ENCODE peak calls at places on chromosomes 5 and 9, in nine cellular contexts. One of them, this sample, is unnamed.
A peak's percentile ranks its signal among the peaks of the same experiment; 100 is the strongest.

GRCh38 chr5:156936972-156937371 is 26.1 kb downstream of the TIMD4 start:
- DNase-seq in psoas muscle: no peak
- DNase-seq in CD8-positive, alpha-beta memory T cell: no peak
- DNase-seq in colonic mucosa: no peak
- DNase-seq in mesendoderm: no peak
- DNase-seq in PC-3: no peak
- DNase-seq in left ventricle myocardium inferior: no peak
- DNase-seq in cardiac muscle cell: no peak
- DNase-seq in transverse colon: no peak
- DNase-seq in this sample: no peak

GRCh38 chr9:123302348-123303214 is 34.2 kb upstream of the STRBP start:
- DNase-seq in transverse colon: no peak
- DNase-seq in PC-3: no peak
- DNase-seq in psoas muscle: no peak
- DNase-seq in CD8-positive, alpha-beta memory T cell: no peak
- DNase-seq in mesendoderm: no peak
- DNase-seq in cardiac muscle cell: peak; percentile 40
- DNase-seq in left ventricle myocardium inferior: no peak
- DNase-seq in colonic mucosa: no peak
- DNase-seq in this sample: no peak

GRCh38 chr9:95008151-95008771 is 281.8 kb downstream of the AOPEP start:
- DNase-seq in PC-3: peak; percentile 29
- DNase-seq in mesendoderm: peak; percentile 23
- DNase-seq in colonic mucosa: peak; percentile 61
- DNase-seq in left ventricle myocardium inferior: no peak
- DNase-seq in cardiac muscle cell: no peak
- DNase-seq in CD8-positive, alpha-beta memory T cell: no peak
- DNase-seq in psoas muscle: no peak
- DNase-seq in transverse colon: peak; percentile 38
- DNase-seq in this sample: no peak

GRCh38 chr5:159316519-159317383 is 13.5 kb downstream of the IL12B start:
- DNase-seq in mesendoderm: peak; percentile 69
- DNase-seq in cardiac muscle cell: peak; percentile 79
- DNase-seq in psoas muscle: no peak
- DNase-seq in PC-3: peak; percentile 55
- DNase-seq in colonic mucosa: peak; percentile 30
- DNase-seq in CD8-positive, alpha-beta memory T cell: no peak
- DNase-seq in left ventricle myocardium inferior: no peak
- DNase-seq in transverse colon: peak; percentile 41
- DNase-seq in this sample: no peak

GRCh38 chr5:32680183-32680582 is 30.9 kb upstream of the NPR3 start:
- DNase-seq in CD8-positive, alpha-beta memory T cell: no peak
- DNase-seq in cardiac muscle cell: no peak
- DNase-seq in mesendoderm: no peak
- DNase-seq in colonic mucosa: no peak
- DNase-seq in transverse colon: no peak
- DNase-seq in psoas muscle: no peak
- DNase-seq in PC-3: no peak
- DNase-seq in left ventricle myocardium inferior: no peak
- DNase-seq in this sample: no peak

GRCh38 chr5:133848306-133848924 is 120.0 kb downstream of the C5orf15 start:
- DNase-seq in transverse colon: no peak
- DNase-seq in mesendoderm: no peak
- DNase-seq in PC-3: peak; percentile 84
- DNase-seq in colonic mucosa: no peak
- DNase-seq in psoas muscle: no peak
- DNase-seq in cardiac muscle cell: no peak
- DNase-seq in CD8-positive, alpha-beta memory T cell: no peak
- DNase-seq in left ventricle myocardium inferior: no peak
- DNase-seq in this sample: no peak

GRCh38 chr9:137446851-137447471 is 5.8 kb upstream of the ENTPD8 start:
- DNase-seq in left ventricle myocardium inferior: no peak
- DNase-seq in transverse colon: peak; percentile 17
- DNase-seq in psoas muscle: peak; percentile 12
- DNase-seq in PC-3: no peak
- DNase-seq in colonic mucosa: no peak
- DNase-seq in cardiac muscle cell: no peak
- DNase-seq in mesendoderm: no peak
- DNase-seq in CD8-positive, alpha-beta memory T cell: no peak
- DNase-seq in this sample: peak; percentile 71

GRCh38 chr5:54689411-54690251 is 172.1 kb downstream of the SNX18 start:
- DNase-seq in CD8-positive, alpha-beta memory T cell: no peak
- DNase-seq in PC-3: no peak
- DNase-seq in cardiac muscle cell: no peak
- DNase-seq in transverse colon: no peak
- DNase-seq in left ventricle myocardium inferior: no peak
- DNase-seq in psoas muscle: no peak
- DNase-seq in colonic mucosa: no peak
- DNase-seq in mesendoderm: no peak
- DNase-seq in this sample: no peak

GRCh38 chr9:91047529-91047928 is 245.9 kb downstream of the SYK start:
- DNase-seq in cardiac muscle cell: no peak
- DNase-seq in CD8-positive, alpha-beta memory T cell: no peak
- DNase-seq in psoas muscle: no peak
- DNase-seq in colonic mucosa: no peak
- DNase-seq in PC-3: no peak
- DNase-seq in left ventricle myocardium inferior: no peak
- DNase-seq in mesendoderm: no peak
- DNase-seq in transverse colon: peak; percentile 29
- DNase-seq in this sample: no peak

GRCh38 chr5:180862645-180863044 is 1.6 kb upstream of the ZFP62 start:
- DNase-seq in mesendoderm: peak; percentile 84
- DNase-seq in transverse colon: no peak
- DNase-seq in CD8-positive, alpha-beta memory T cell: no peak
- DNase-seq in cardiac muscle cell: no peak
- DNase-seq in psoas muscle: no peak
- DNase-seq in PC-3: no peak
- DNase-seq in left ventricle myocardium inferior: no peak
- DNase-seq in colonic mucosa: no peak
- DNase-seq in this sample: no peak

GRCh38 chr9:137298983-137299521 is 3.0 kb downstream of the NRARP start:
- DNase-seq in psoas muscle: no peak
- DNase-seq in CD8-positive, alpha-beta memory T cell: no peak
- DNase-seq in mesendoderm: no peak
- DNase-seq in transverse colon: peak; percentile 45
- DNase-seq in left ventricle myocardium inferior: no peak
- DNase-seq in PC-3: no peak
- DNase-seq in cardiac muscle cell: no peak
- DNase-seq in colonic mucosa: peak; percentile 36
- DNase-seq in this sample: no peak

GRCh38 chr9:89441655-89441970 is 56.3 kb downstream of the SEMA4D start:
- DNase-seq in CD8-positive, alpha-beta memory T cell: no peak
- DNase-seq in colonic mucosa: no peak
- DNase-seq in psoas muscle: no peak
- DNase-seq in mesendoderm: no peak
- DNase-seq in PC-3: no peak
- DNase-seq in cardiac muscle cell: no peak
- DNase-seq in transverse colon: no peak
- DNase-seq in left ventricle myocardium inferior: no peak
- DNase-seq in this sample: no peak

GRCh38 chr9:130680836-130681768 is 12.5 kb upstream of the EXOSC2 start:
- DNase-seq in PC-3: peak; percentile 87
- DNase-seq in psoas muscle: peak; percentile 87
- DNase-seq in left ventricle myocardium inferior: peak; percentile 67
- DNase-seq in cardiac muscle cell: peak; percentile 91
- DNase-seq in transverse colon: peak; percentile 89
- DNase-seq in mesendoderm: peak; percentile 83
- DNase-seq in CD8-positive, alpha-beta memory T cell: peak; percentile 27
- DNase-seq in colonic mucosa: peak; percentile 81
- DNase-seq in this sample: peak; percentile 85

GRCh38 chr5:113425909-113426308 is 8.9 kb downstream of the TSSK1B start:
- DNase-seq in transverse colon: no peak
- DNase-seq in cardiac muscle cell: peak; percentile 2
- DNase-seq in PC-3: no peak
- DNase-seq in colonic mucosa: no peak
- DNase-seq in mesendoderm: peak; percentile 23
- DNase-seq in left ventricle myocardium inferior: no peak
- DNase-seq in CD8-positive, alpha-beta memory T cell: no peak
- DNase-seq in psoas muscle: no peak
- DNase-seq in this sample: no peak

GRCh38 chr5:67910599-67910998 is 305.0 kb upstream of the PIK3R1 start:
- DNase-seq in psoas muscle: no peak
- DNase-seq in CD8-positive, alpha-beta memory T cell: no peak
- DNase-seq in transverse colon: no peak
- DNase-seq in PC-3: no peak
- DNase-seq in mesendoderm: no peak
- DNase-seq in cardiac muscle cell: peak; percentile 23
- DNase-seq in colonic mucosa: no peak
- DNase-seq in left ventricle myocardium inferior: no peak
- DNase-seq in this sample: no peak
- H3K27ac ChIP-seq in psoas muscle: no peak overlapping the region
- H3K27ac ChIP-seq in CD8-positive, alpha-beta memory T cell: no peak overlapping the region
- H3K27ac ChIP-seq in transverse colon: no peak overlapping the region
- H3K27ac ChIP-seq in PC-3: no peak overlapping the region
- H3K27ac ChIP-seq in mesendoderm: no peak overlapping the region
- H3K27ac ChIP-seq in cardiac muscle cell: no peak overlapping the region
- H3K27ac ChIP-seq in colonic mucosa: no peak overlapping the region
- H3K27ac ChIP-seq in left ventricle myocardium inferior: no peak overlapping the region
- H3K27ac ChIP-seq in this sample: peak overlapping the region; percentile 40

DNA sequence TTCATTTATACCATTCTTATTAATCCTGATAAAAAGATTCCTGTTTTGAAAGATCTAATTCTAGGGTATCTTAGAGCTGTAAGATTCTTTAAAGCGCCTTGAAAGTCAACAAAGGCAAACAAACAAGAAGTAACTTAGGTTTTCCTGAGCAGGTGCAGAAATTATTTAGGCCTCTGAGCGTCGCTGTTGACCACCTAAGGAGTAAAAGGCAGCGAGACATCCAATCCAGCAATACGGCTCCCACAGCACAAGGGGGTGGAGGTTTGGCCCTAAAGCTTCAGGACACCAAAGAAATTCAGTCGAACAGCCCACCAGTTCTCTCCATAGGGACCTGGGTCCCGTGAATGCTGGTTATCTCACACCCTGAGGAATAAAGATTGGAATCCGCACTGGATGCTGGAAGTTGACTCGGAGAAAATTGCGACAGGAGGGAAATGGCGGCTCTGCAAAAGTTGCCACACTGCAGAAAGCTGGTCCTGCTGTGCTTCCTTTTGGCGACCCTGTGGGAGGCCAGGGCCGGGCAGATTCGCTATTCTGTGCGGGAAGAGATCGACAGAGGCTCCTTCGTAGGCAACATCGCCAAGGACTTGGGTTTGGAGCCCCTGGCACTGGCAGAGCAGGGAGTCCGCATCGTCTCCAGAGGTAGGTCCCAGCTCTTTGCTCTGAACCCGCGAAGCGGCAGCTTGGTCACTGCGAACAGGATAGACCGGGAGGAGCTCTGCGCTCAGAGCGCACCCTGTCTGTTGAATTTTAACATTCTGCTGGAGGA is at the start of gene PCDHGA2:
- DNase-seq in transverse colon: no peak
- DNase-seq in mesendoderm: peak; percentile 59
- DNase-seq in CD8-positive, alpha-beta memory T cell: no peak
- DNase-seq in cardiac muscle cell: peak; percentile 66
- DNase-seq in psoas muscle: no peak
- DNase-seq in PC-3: peak; percentile 12
- DNase-seq in colonic mucosa: no peak
- DNase-seq in left ventricle myocardium inferior: no peak
- DNase-seq in this sample: no peak
- H3K4me3 ChIP-seq in transverse colon: no peak within 1 kb of the TSS
- H3K4me3 ChIP-seq in mesendoderm: no peak within 1 kb of the TSS
- H3K4me3 ChIP-seq in CD8-positive, alpha-beta memory T cell: no peak within 1 kb of the TSS
- H3K4me3 ChIP-seq in cardiac muscle cell: no peak within 1 kb of the TSS
- H3K4me3 ChIP-seq in psoas muscle: peak within 1 kb of the TSS; percentile 60
- H3K4me3 ChIP-seq in PC-3: no peak within 1 kb of the TSS
- H3K4me3 ChIP-seq in colonic mucosa: no peak within 1 kb of the TSS
- H3K4me3 ChIP-seq in left ventricle myocardium inferior: peak within 1 kb of the TSS; percentile 65
- H3K4me3 ChIP-seq in this sample: peak within 1 kb of the TSS; percentile 14

DNA sequence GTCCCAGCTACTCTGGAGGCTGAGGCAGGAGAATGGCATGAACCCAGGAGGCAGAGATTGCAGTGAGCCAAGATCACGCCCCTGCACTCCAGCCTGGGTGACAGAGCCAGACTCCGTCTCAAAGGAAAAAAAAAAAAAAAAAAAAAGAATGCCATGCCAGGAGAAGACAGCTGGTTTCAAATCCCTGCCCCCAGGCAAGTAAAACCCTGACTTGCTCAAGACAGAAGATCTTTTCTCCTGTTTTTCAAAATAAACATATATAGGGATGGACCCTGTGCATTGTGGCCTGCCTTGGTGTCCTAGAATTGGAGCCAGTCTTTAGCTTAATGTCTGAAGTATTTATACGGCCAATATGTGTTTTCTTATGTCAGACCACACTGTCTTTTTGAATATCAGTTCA is 177.1 kb downstream of the NR3C1 start:
- DNase-seq in transverse colon: no peak
- DNase-seq in left ventricle myocardium inferior: no peak
- DNase-seq in psoas muscle: no peak
- DNase-seq in mesendoderm: no peak
- DNase-seq in cardiac muscle cell: no peak
- DNase-seq in colonic mucosa: no peak
- DNase-seq in PC-3: no peak
- DNase-seq in CD8-positive, alpha-beta memory T cell: no peak
- DNase-seq in this sample: no peak
- H3K4me1 ChIP-seq in transverse colon: no peaks in the 10 kb centered on the region
- H3K4me1 ChIP-seq in left ventricle myocardium inferior: peaks cover 33% of the 10 kb centered on the region
- H3K4me1 ChIP-seq in psoas muscle: peaks cover 28% of the 10 kb centered on the region
- H3K4me1 ChIP-seq in mesendoderm: no peaks in the 10 kb centered on the region
- H3K4me1 ChIP-seq in cardiac muscle cell: peaks cover 14% of the 10 kb centered on the region
- H3K4me1 ChIP-seq in colonic mucosa: no peaks in the 10 kb centered on the region
- H3K4me1 ChIP-seq in PC-3: no peaks in the 10 kb centered on the region
- H3K4me1 ChIP-seq in CD8-positive, alpha-beta memory T cell: peaks cover 54% of the 10 kb centered on the region
- H3K4me1 ChIP-seq in this sample: peaks cover 27% of the 10 kb centered on the region

DNA sequence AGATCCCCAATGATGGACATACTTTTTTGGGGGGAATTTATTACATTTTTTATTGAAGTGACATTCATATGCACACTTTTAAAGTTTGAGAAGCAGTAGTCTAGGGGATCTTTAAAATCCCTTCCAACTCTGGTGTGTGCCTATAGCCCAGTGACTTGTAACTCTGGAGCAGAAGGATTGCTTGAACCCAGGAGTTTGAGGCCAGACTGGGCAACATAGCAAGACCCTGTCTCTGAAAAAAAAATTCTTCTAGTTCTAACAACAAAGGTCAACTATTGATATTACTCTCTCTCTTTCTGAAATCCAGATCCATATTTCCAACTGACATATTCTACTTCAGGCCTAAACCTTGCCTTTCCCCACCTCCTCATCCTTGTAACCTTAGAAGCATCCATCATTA is 148.2 kb upstream of the SPRY4 start:
- DNase-seq in CD8-positive, alpha-beta memory T cell: no peak
- DNase-seq in cardiac muscle cell: no peak
- DNase-seq in colonic mucosa: no peak
- DNase-seq in psoas muscle: no peak
- DNase-seq in left ventricle myocardium inferior: no peak
- DNase-seq in mesendoderm: no peak
- DNase-seq in transverse colon: no peak
- DNase-seq in PC-3: no peak
- DNase-seq in this sample: no peak
- H3K27ac ChIP-seq in CD8-positive, alpha-beta memory T cell: peak overlapping the region; percentile 14
- H3K27ac ChIP-seq in cardiac muscle cell: no peak overlapping the region
- H3K27ac ChIP-seq in colonic mucosa: no peak overlapping the region
- H3K27ac ChIP-seq in psoas muscle: no peak overlapping the region
- H3K27ac ChIP-seq in left ventricle myocardium inferior: no peak overlapping the region
- H3K27ac ChIP-seq in mesendoderm: no peak overlapping the region
- H3K27ac ChIP-seq in transverse colon: no peak overlapping the region
- H3K27ac ChIP-seq in PC-3: peak overlapping the region; percentile 79
- H3K27ac ChIP-seq in this sample: no peak overlapping the region

This sample was measured in spleen.